ENCODE peak calls at places on chromosomes 2 and 18, in nine cellular contexts. One of them, this sample, is unnamed.

GRCh38 chr2:30159766-30160165 is 13.0 kb downstream of the YPEL5 start:
- DNase-seq in GM20000: no peak
- DNase-seq in HuH-7.5: no peak
- DNase-seq in neuronal stem cell: no peak
- DNase-seq in M059J: no peak
- DNase-seq in GM03348: no peak
- DNase-seq in coronary artery: no peak
- DNase-seq in foreskin fibroblast: no peak
- DNase-seq in non-pigmented ciliary epithelial cell: no peak
- DNase-seq in this sample: no peak

GRCh38 chr18:68428666-68429065 is 286.2 kb downstream of the TMX3 start:
- DNase-seq in coronary artery: no peak
- DNase-seq in GM20000: no peak
- DNase-seq in non-pigmented ciliary epithelial cell: no peak
- DNase-seq in neuronal stem cell: no peak
- DNase-seq in foreskin fibroblast: no peak
- DNase-seq in M059J: peak
- DNase-seq in HuH-7.5: no peak
- DNase-seq in GM03348: no peak
- DNase-seq in this sample: no peak

GRCh38 chr2:179532890-179533289 is 268.3 kb upstream of the SESTD1 start:
- DNase-seq in neuronal stem cell: no peak
- DNase-seq in GM20000: no peak
- DNase-seq in HuH-7.5: no peak
- DNase-seq in coronary artery: no peak
- DNase-seq in non-pigmented ciliary epithelial cell: no peak
- DNase-seq in foreskin fibroblast: peak
- DNase-seq in GM03348: no peak
- DNase-seq in M059J: no peak
- DNase-seq in this sample: no peak

GRCh38 chr2:128781888-128782385 is 463.3 kb upstream of the HS6ST1 start:
- DNase-seq in GM03348: no peak
- DNase-seq in non-pigmented ciliary epithelial cell: no peak
- DNase-seq in HuH-7.5: no peak
- DNase-seq in coronary artery: peak
- DNase-seq in foreskin fibroblast: no peak
- DNase-seq in GM20000: no peak
- DNase-seq in M059J: no peak
- DNase-seq in neuronal stem cell: no peak
- DNase-seq in this sample: no peak

GRCh38 chr2:139791330-139791729 is 1011.1 kb upstream of the NXPH2 start:
- DNase-seq in GM03348: no peak
- DNase-seq in neuronal stem cell: no peak
- DNase-seq in M059J: no peak
- DNase-seq in non-pigmented ciliary epithelial cell: no peak
- DNase-seq in HuH-7.5: no peak
- DNase-seq in coronary artery: no peak
- DNase-seq in foreskin fibroblast: no peak
- DNase-seq in GM20000: no peak
- DNase-seq in this sample: no peak

GRCh38 chr18:46311491-46311890 is 207.3 kb downstream of the HAUS1 start:
- DNase-seq in neuronal stem cell: no peak
- DNase-seq in GM20000: no peak
- DNase-seq in non-pigmented ciliary epithelial cell: no peak
- DNase-seq in M059J: no peak
- DNase-seq in HuH-7.5: no peak
- DNase-seq in GM03348: no peak
- DNase-seq in coronary artery: no peak
- DNase-seq in foreskin fibroblast: no peak
- DNase-seq in this sample: no peak

GRCh38 chr18:10454800-10455550 is 540 bp downstream of the APCDD1 start:
- DNase-seq in M059J: peak
- DNase-seq in neuronal stem cell: peak
- DNase-seq in GM20000: peak
- DNase-seq in foreskin fibroblast: no peak
- DNase-seq in HuH-7.5: peak
- DNase-seq in non-pigmented ciliary epithelial cell: no peak
- DNase-seq in GM03348: peak
- DNase-seq in coronary artery: no peak
- DNase-seq in this sample: peak

GRCh38 chr2:120875431-120875830 is 139.8 kb downstream of the GLI2 start:
- DNase-seq in neuronal stem cell: no peak
- DNase-seq in non-pigmented ciliary epithelial cell: no peak
- DNase-seq in M059J: no peak
- DNase-seq in coronary artery: no peak
- DNase-seq in foreskin fibroblast: no peak
- DNase-seq in HuH-7.5: no peak
- DNase-seq in GM03348: peak
- DNase-seq in GM20000: no peak
- DNase-seq in this sample: no peak

GRCh38 chr18:7325126-7325430 is 94.2 kb downstream of the LRRC30 start:
- DNase-seq in GM03348: no peak
- DNase-seq in GM20000: no peak
- DNase-seq in non-pigmented ciliary epithelial cell: no peak
- DNase-seq in M059J: peak
- DNase-seq in neuronal stem cell: no peak
- DNase-seq in HuH-7.5: no peak
- DNase-seq in foreskin fibroblast: no peak
- DNase-seq in coronary artery: no peak
- DNase-seq in this sample: no peak

GRCh38 chr2:85951351-85952067 is 62.7 kb upstream of the ST3GAL5 start:
- DNase-seq in GM20000: no peak
- DNase-seq in GM03348: no peak
- DNase-seq in non-pigmented ciliary epithelial cell: no peak
- DNase-seq in coronary artery: no peak
- DNase-seq in M059J: no peak
- DNase-seq in HuH-7.5: no peak
- DNase-seq in neuronal stem cell: no peak
- DNase-seq in foreskin fibroblast: no peak
- DNase-seq in this sample: no peak

GRCh38 chr2:132741754-132742153 is 71.7 kb upstream of the LYPD1 start:
- DNase-seq in neuronal stem cell: no peak
- DNase-seq in GM20000: no peak
- DNase-seq in non-pigmented ciliary epithelial cell: no peak
- DNase-seq in foreskin fibroblast: no peak
- DNase-seq in coronary artery: no peak
- DNase-seq in GM03348: no peak
- DNase-seq in HuH-7.5: no peak
- DNase-seq in M059J: no peak
- DNase-seq in this sample: no peak

GRCh38 chr2:220006152-220006551 is 378.7 kb downstream of the SLC4A3 start:
- DNase-seq in GM03348: peak
- DNase-seq in foreskin fibroblast: peak
- DNase-seq in non-pigmented ciliary epithelial cell: no peak
- DNase-seq in M059J: peak
- DNase-seq in HuH-7.5: no peak
- DNase-seq in GM20000: no peak
- DNase-seq in neuronal stem cell: no peak
- DNase-seq in coronary artery: no peak
- DNase-seq in this sample: peak

GRCh38 chr2:190216829-190217228 is 102.8 kb downstream of the HIBCH start:
- DNase-seq in non-pigmented ciliary epithelial cell: no peak
- DNase-seq in coronary artery: no peak
- DNase-seq in neuronal stem cell: peak
- DNase-seq in M059J: peak
- DNase-seq in GM03348: peak
- DNase-seq in GM20000: no peak
- DNase-seq in HuH-7.5: no peak
- DNase-seq in foreskin fibroblast: no peak
- DNase-seq in this sample: peak

GRCh38 chr2:26333286-26333685 is 12.7 kb upstream of the SELENOI start:
- DNase-seq in M059J: no peak
- DNase-seq in non-pigmented ciliary epithelial cell: no peak
- DNase-seq in HuH-7.5: no peak
- DNase-seq in GM20000: no peak
- DNase-seq in neuronal stem cell: no peak
- DNase-seq in GM03348: no peak
- DNase-seq in coronary artery: no peak
- DNase-seq in foreskin fibroblast: no peak
- DNase-seq in this sample: no peak

GRCh38 chr2:62785216-62785615 is 79.7 kb downstream of the EHBP1 start:
- DNase-seq in GM20000: peak
- DNase-seq in non-pigmented ciliary epithelial cell: no peak
- DNase-seq in foreskin fibroblast: no peak
- DNase-seq in neuronal stem cell: no peak
- DNase-seq in coronary artery: no peak
- DNase-seq in M059J: peak
- DNase-seq in HuH-7.5: no peak
- DNase-seq in GM03348: no peak
- DNase-seq in this sample: no peak

GRCh38 chr18:7272268-7273049 is 41.6 kb downstream of the LRRC30 start:
- DNase-seq in HuH-7.5: peak
- DNase-seq in non-pigmented ciliary epithelial cell: peak
- DNase-seq in GM20000: no peak
- DNase-seq in GM03348: peak
- DNase-seq in foreskin fibroblast: peak
- DNase-seq in M059J: peak
- DNase-seq in neuronal stem cell: peak
- DNase-seq in coronary artery: no peak
- DNase-seq in this sample: peak

GRCh38 chr2:18849841-18850578 is 260.6 kb upstream of the NT5C1B start:
- DNase-seq in non-pigmented ciliary epithelial cell: no peak
- DNase-seq in HuH-7.5: no peak
- DNase-seq in neuronal stem cell: no peak
- DNase-seq in coronary artery: no peak
- DNase-seq in GM03348: no peak
- DNase-seq in foreskin fibroblast: no peak
- DNase-seq in GM20000: peak
- DNase-seq in M059J: peak
- DNase-seq in this sample: no peak

GRCh38 chr2:406231-406630 is 118.3 kb upstream of the ALKAL2 start:
- DNase-seq in GM20000: no peak
- DNase-seq in HuH-7.5: no peak
- DNase-seq in M059J: no peak
- DNase-seq in coronary artery: no peak
- DNase-seq in neuronal stem cell: no peak
- DNase-seq in foreskin fibroblast: no peak
- DNase-seq in GM03348: no peak
- DNase-seq in non-pigmented ciliary epithelial cell: no peak
- DNase-seq in this sample: no peak

GRCh38 chr2:40168546-40168945 is 283.3 kb downstream of the SLC8A1 start:
- DNase-seq in foreskin fibroblast: no peak
- DNase-seq in GM20000: no peak
- DNase-seq in non-pigmented ciliary epithelial cell: no peak
- DNase-seq in GM03348: peak
- DNase-seq in neuronal stem cell: no peak
- DNase-seq in HuH-7.5: no peak
- DNase-seq in M059J: peak
- DNase-seq in coronary artery: no peak
- DNase-seq in this sample: no peak

GRCh38 chr2:9703701-9704221 is 73.0 kb upstream of the YWHAQ start:
- DNase-seq in foreskin fibroblast: peak
- DNase-seq in GM03348: peak
- DNase-seq in M059J: peak
- DNase-seq in HuH-7.5: peak
- DNase-seq in coronary artery: no peak
- DNase-seq in neuronal stem cell: no peak
- DNase-seq in GM20000: no peak
- DNase-seq in non-pigmented ciliary epithelial cell: peak
- DNase-seq in this sample: peak

GRCh38 chr2:145751634-145752033 is 1231.7 kb upstream of the ZEB2 start:
- DNase-seq in HuH-7.5: no peak
- DNase-seq in coronary artery: no peak
- DNase-seq in GM20000: peak
- DNase-seq in GM03348: peak
- DNase-seq in M059J: peak
- DNase-seq in foreskin fibroblast: peak
- DNase-seq in non-pigmented ciliary epithelial cell: peak
- DNase-seq in neuronal stem cell: no peak
- DNase-seq in this sample: peak

GRCh38 chr2:209525834-209526281 is 102.0 kb downstream of the MAP2 start:
- DNase-seq in M059J: peak
- DNase-seq in GM03348: peak
- DNase-seq in coronary artery: no peak
- DNase-seq in HuH-7.5: no peak
- DNase-seq in neuronal stem cell: no peak
- DNase-seq in non-pigmented ciliary epithelial cell: peak
- DNase-seq in GM20000: no peak
- DNase-seq in foreskin fibroblast: peak
- DNase-seq in this sample: no peak

GRCh38 chr18:32010124-32010745 is 8.4 kb upstream of the RNF125 start:
- DNase-seq in neuronal stem cell: no peak
- DNase-seq in foreskin fibroblast: no peak
- DNase-seq in HuH-7.5: no peak
- DNase-seq in GM20000: no peak
- DNase-seq in M059J: no peak
- DNase-seq in GM03348: no peak
- DNase-seq in coronary artery: no peak
- DNase-seq in non-pigmented ciliary epithelial cell: no peak
- DNase-seq in this sample: no peak

GRCh38 chr2:62309081-62309464 is 113.2 kb downstream of the B3GNT2 start:
- DNase-seq in HuH-7.5: no peak
- DNase-seq in GM03348: no peak
- DNase-seq in neuronal stem cell: no peak
- DNase-seq in foreskin fibroblast: no peak
- DNase-seq in non-pigmented ciliary epithelial cell: no peak
- DNase-seq in coronary artery: no peak
- DNase-seq in GM20000: no peak
- DNase-seq in M059J: no peak
- DNase-seq in this sample: no peak

GRCh38 chr2:110946892-110947291 is 173.8 kb upstream of the BCL2L11 start:
- DNase-seq in foreskin fibroblast: no peak
- DNase-seq in neuronal stem cell: no peak
- DNase-seq in GM20000: no peak
- DNase-seq in GM03348: no peak
- DNase-seq in non-pigmented ciliary epithelial cell: no peak
- DNase-seq in M059J: no peak
- DNase-seq in coronary artery: no peak
- DNase-seq in HuH-7.5: no peak
- DNase-seq in this sample: no peak

GRCh38 chr2:146228659-146229058 is 1616.2 kb upstream of the ACVR2A start:
- DNase-seq in non-pigmented ciliary epithelial cell: no peak
- DNase-seq in GM20000: no peak
- DNase-seq in foreskin fibroblast: no peak
- DNase-seq in neuronal stem cell: no peak
- DNase-seq in HuH-7.5: no peak
- DNase-seq in M059J: no peak
- DNase-seq in coronary artery: no peak
- DNase-seq in GM03348: no peak
- DNase-seq in this sample: no peak

GRCh38 chr2:31888550-31888949 is 122.3 kb downstream of the MEMO1 start:
- DNase-seq in neuronal stem cell: no peak
- DNase-seq in M059J: no peak
- DNase-seq in foreskin fibroblast: no peak
- DNase-seq in GM20000: no peak
- DNase-seq in GM03348: no peak
- DNase-seq in HuH-7.5: no peak
- DNase-seq in non-pigmented ciliary epithelial cell: no peak
- DNase-seq in coronary artery: no peak
- DNase-seq in this sample: peak

GRCh38 chr2:105373895-105374401 is 24.9 kb downstream of the FHL2 start:
- DNase-seq in HuH-7.5: no peak
- DNase-seq in GM20000: peak
- DNase-seq in neuronal stem cell: no peak
- DNase-seq in foreskin fibroblast: no peak
- DNase-seq in non-pigmented ciliary epithelial cell: no peak
- DNase-seq in coronary artery: no peak
- DNase-seq in M059J: no peak
- DNase-seq in GM03348: no peak
- DNase-seq in this sample: no peak

This sample was measured in cardiac muscle cell.